ENCODE peak calls at places on chromosome 14, in ten cellular contexts. Y is fibroblast of lung, N is astrocyte, O is Karpas-422, G is H9, P is OCI-LY7, R is GM23248, T is HCT116, E is SK-N-SH, L is PC-3. X is an unnamed sample. For H3K79me2, the result is how much of the 10 kb centered on the place peaks cover.

GRCh38 chr14:61470261-61470953 is 149.0 kb downstream of the PRKCH start:
- DNase-seq in Y (peak), N (peak), O (peak), G (peak), P (no peak), R (peak), T (no peak), E (peak), L (peak), X (peak)

GRCh38 chr14:61077946-61078738 is 97.1 kb downstream of the SLC38A6 start:
- DNase-seq in Y (peak), N (peak), O (peak), G (no peak), P (no peak), R (peak), T (no peak), E (no peak), L (peak), X (no peak)

GRCh38 chr14:105500036-105500725 is 9.1 kb downstream of the TEDC1 start:
- DNase-seq in Y (no peak), N (no peak), O (no peak), G (no peak), P (no peak), R (no peak), T (no peak), E (peak), L (no peak), X (no peak)

GRCh38 chr14:32913725-32914124 is 25.0 kb upstream of the NPAS3 start:
- DNase-seq in Y (peak), N (peak), O (no peak), G (no peak), P (no peak), R (no peak), T (no peak), E (peak), L (peak), X (no peak)

GRCh38 chr14:102831163-102831804 is 54.0 kb downstream of the TRAF3 start:
- DNase-seq in Y (no peak), N (no peak), O (no peak), G (no peak), P (no peak), R (no peak), T (no peak), E (no peak), L (no peak), X (no peak)

GRCh38 chr14:54784657-54785056 is 118.0 kb downstream of the GCH1 start:
- DNase-seq in Y (no peak), N (no peak), O (no peak), G (no peak), P (no peak), R (no peak), T (no peak), E (peak), L (no peak), X (no peak)

GRCh38 chr14:58979325-58979724 is 209.1 kb upstream of the DAAM1 start:
- DNase-seq in Y (no peak), N (no peak), O (no peak), G (no peak), P (no peak), R (no peak), T (no peak), E (no peak), L (no peak), X (no peak)

GRCh38 chr14:79947440-79947839 is 263.9 kb downstream of the DIO2 start:
- DNase-seq in Y (no peak), N (no peak), O (no peak), G (no peak), P (no peak), R (no peak), T (no peak), E (no peak), L (no peak), X (no peak)

GRCh38 chr14:95256776-95257060 is 63.0 kb downstream of the CLMN start:
- DNase-seq in Y (no peak), N (no peak), O (no peak), G (no peak), P (no peak), R (no peak), T (no peak), E (no peak), L (no peak), X (no peak)

GRCh38 chr14:96285667-96286066 is 29.7 kb downstream of the BDKRB1 start:
- DNase-seq in Y (peak), N (peak), O (no peak), G (no peak), P (no peak), R (no peak), T (no peak), E (peak), L (no peak), X (no peak)

GRCh38 chr14:36208690-36209278 is 32.3 kb upstream of the PTCSC3 start:
- DNase-seq in Y (no peak), N (no peak), O (no peak), G (no peak), P (no peak), R (no peak), T (no peak), E (no peak), L (no peak), X (no peak)

DNA sequence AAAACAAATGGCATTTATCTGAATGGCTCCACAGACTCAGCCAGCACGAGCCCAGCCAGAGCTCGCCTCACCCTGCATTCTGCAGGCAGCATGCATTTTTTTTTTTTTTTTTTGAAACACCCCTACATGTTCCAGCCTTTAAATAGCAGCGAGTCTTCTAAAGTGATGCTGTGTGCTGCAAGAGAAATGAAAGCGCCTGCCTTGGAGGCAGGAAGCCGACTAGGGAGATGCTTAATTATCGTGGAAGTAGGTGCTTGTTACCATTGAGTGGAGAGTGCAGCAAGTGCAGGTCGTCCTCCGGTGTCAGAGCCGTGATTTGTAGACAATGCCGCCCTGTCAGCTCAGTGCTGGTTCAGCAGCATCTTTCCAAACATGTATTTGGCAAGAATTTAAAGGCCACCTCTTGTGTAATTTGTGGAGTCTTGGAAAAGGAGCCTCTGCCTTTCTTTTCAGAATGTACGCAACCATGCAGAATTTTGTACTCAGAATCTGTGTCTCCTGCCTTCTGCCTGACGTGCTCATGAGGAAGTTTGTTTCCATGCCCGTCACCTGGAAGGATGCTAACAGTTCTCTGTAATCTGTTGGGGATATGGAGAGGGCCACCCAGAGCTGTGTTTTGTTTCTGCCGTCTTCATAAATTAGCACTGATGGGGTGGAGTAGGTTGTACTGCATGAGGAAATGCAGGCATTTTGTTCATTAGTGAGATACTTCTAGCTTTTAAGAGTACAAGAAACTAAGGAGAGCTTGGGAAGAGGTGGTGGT is 345.9 kb upstream of the RGS6 start:
- DNase-seq in Y (peak), N (peak), O (no peak), G (no peak), P (no peak), R (peak), T (no peak), E (peak), L (no peak), X (peak)
- H2AFZ ChIP-seq in Y (peak), N (peak), O (no peak), G (no peak), P (no peak), R (peak), T (no peak), E (peak), L (no peak), X (no peak)

GRCh38 chr14:77275041-77275854 is 4.2 kb upstream of the NGB start:
- DNase-seq in Y (no peak), N (no peak), O (no peak), G (no peak), P (no peak), R (no peak), T (no peak), E (peak), L (no peak), X (peak)

GRCh38 chr14:77276295-77276935 is 5.4 kb upstream of the NGB start:
- DNase-seq in Y (no peak), N (no peak), O (no peak), G (no peak), P (no peak), R (no peak), T (no peak), E (no peak), L (no peak), X (no peak)

GRCh38 chr14:77278461-77279230 is 7.6 kb upstream of the NGB start:
- DNase-seq in Y (no peak), N (no peak), O (no peak), G (no peak), P (no peak), R (no peak), T (no peak), E (no peak), L (no peak), X (peak)

GRCh38 chr14:77275855-77276153 is 4.8 kb upstream of the NGB start:
- DNase-seq in Y (no peak), N (no peak), O (no peak), G (no peak), P (no peak), R (no peak), T (no peak), E (no peak), L (no peak), X (no peak)

GRCh38 chr14:77276959-77277358 is 6.0 kb upstream of the NGB start:
- DNase-seq in Y (no peak), N (no peak), O (no peak), G (no peak), P (no peak), R (no peak), T (no peak), E (no peak), L (no peak), X (no peak)
- H3K79me2 ChIP-seq in Y (under half), N (under half), O (under half), G (under half), P (under half), R (under half), T (under half), E (under half), L (under half), X (under half)

GRCh38 chr14:74875204-74875603 is 741 bp downstream of the PROX2 start:
- DNase-seq in Y (no peak), N (no peak), O (no peak), G (no peak), P (no peak), R (no peak), T (no peak), E (no peak), L (no peak), X (no peak)
- H2AFZ ChIP-seq in Y (no peak), N (no peak), O (peak), G (no peak), P (no peak), R (no peak), T (no peak), E (no peak), L (no peak), X (peak)

GRCh38 chr14:68233385-68233784 is 413.8 kb downstream of the RAD51B start:
- DNase-seq in Y (peak), N (no peak), O (no peak), G (no peak), P (no peak), R (no peak), T (no peak), E (no peak), L (no peak), X (no peak)

GRCh38 chr14:68232643-68233055 is 413.1 kb downstream of the RAD51B start:
- DNase-seq in Y (peak), N (peak), O (no peak), G (no peak), P (no peak), R (peak), T (peak), E (no peak), L (peak), X (no peak)

GRCh38 chr14:68231832-68232642 is 412.5 kb downstream of the RAD51B start:
- DNase-seq in Y (peak), N (peak), O (no peak), G (no peak), P (no peak), R (peak), T (no peak), E (no peak), L (peak), X (no peak)

GRCh38 chr14:68229423-68229831 is 409.8 kb downstream of the RAD51B start:
- DNase-seq in Y (no peak), N (no peak), O (no peak), G (no peak), P (no peak), R (no peak), T (no peak), E (no peak), L (no peak), X (no peak)

GRCh38 chr14:68230941-68231717 is 411.6 kb downstream of the RAD51B start:
- DNase-seq in Y (peak), N (peak), O (no peak), G (no peak), P (no peak), R (peak), T (no peak), E (no peak), L (peak), X (peak)
- H3K79me2 ChIP-seq in Y (under half), N (under half), O (under half), G (under half), P (under half), R (under half), T (under half), E (under half), L (under half), X (under half)

GRCh38 chr14:74630881-74631690 is 19.0 kb upstream of the LTBP2 start:
- DNase-seq in Y (peak), N (peak), O (no peak), G (no peak), P (no peak), R (no peak), T (no peak), E (no peak), L (no peak), X (no peak)
- H2AFZ ChIP-seq in Y (no peak), N (peak), O (no peak), G (no peak), P (no peak), R (no peak), T (no peak), E (no peak), L (no peak), X (no peak)

X was measured in GM23338.